ENCODE peak calls at places on chromosomes 3 and 15, in seven cellular contexts. B is H9, I is H1, D is IMR-90, J is mesenchymal stem cell, X is trophoblast cell, T is neuronal stem cell. A is an unnamed sample.

GRCh38 chr3:4627651-4628375 is 134.7 kb downstream of the ITPR1 start:
- DNase-seq in B (no peak), I (no peak), D (no peak), J (no peak), X (no peak), T (no peak), A (no peak)

GRCh38 chr15:85858586-85859375 is 64.1 kb upstream of the KLHL25 start:
- DNase-seq in B (peak), I (peak), D (peak), J (peak), X (peak), T (peak), A (peak)

GRCh38 chr3:145422541-145422940 is 738.4 kb downstream of the PLOD2 start:
- DNase-seq in B (no peak), I (no peak), D (no peak), J (peak), X (no peak), T (no peak), A (no peak)

GRCh38 chr3:18237251-18238005 is 187.7 kb downstream of the SATB1 start:
- DNase-seq in B (no peak), I (no peak), D (peak), J (peak), X (no peak), T (no peak), A (peak)

GRCh38 chr15:56629133-56629532 is 104.2 kb downstream of the ZNF280D start:
- DNase-seq in B (no peak), I (no peak), D (no peak), J (peak), X (peak), T (no peak), A (no peak)

GRCh38 chr15:67840747-67841634 is 1.1 kb upstream of the RNU6-1 start:
- DNase-seq in B (no peak), I (no peak), D (peak), J (peak), X (no peak), T (no peak), A (peak)

GRCh38 chr3:129233538-129233937 is 15.9 kb upstream of the COPG1 start:
- DNase-seq in B (no peak), I (no peak), D (no peak), J (no peak), X (no peak), T (no peak), A (no peak)

GRCh38 chr15:79025802-79026201 is 64.8 kb downstream of the RASGRF1 start:
- DNase-seq in B (no peak), I (no peak), D (no peak), J (no peak), X (no peak), T (no peak), A (no peak)

GRCh38 chr3:6532101-6532500 is 328.8 kb upstream of the GRM7 start:
- DNase-seq in B (no peak), I (no peak), D (no peak), J (no peak), X (no peak), T (no peak), A (no peak)

GRCh38 chr3:127682576-127682975 is 9.8 kb downstream of the ABTB1 start:
- DNase-seq in B (peak), I (no peak), D (no peak), J (no peak), X (no peak), T (no peak), A (peak)

GRCh38 chr15:98075441-98075840 is 114.9 kb downstream of the ARRDC4 start:
- DNase-seq in B (no peak), I (no peak), D (no peak), J (no peak), X (no peak), T (no peak), A (no peak)

GRCh38 chr3:154324919-154325318 is 632 bp upstream of the DHX36 start:
- DNase-seq in B (no peak), I (no peak), D (no peak), J (peak), X (no peak), T (no peak), A (no peak)

GRCh38 chr15:84816694-84817460 is at the start of gene ALPK3:
- DNase-seq in B (peak), I (no peak), D (no peak), J (peak), X (peak), T (peak), A (peak)

GRCh38 chr3:52820741-52821140 is 9.7 kb downstream of the ITIH4 start:
- DNase-seq in B (peak), I (peak), D (peak), J (peak), X (no peak), T (peak), A (peak)

GRCh38 chr15:45703670-45704328 is 69.0 kb downstream of the SQOR start:
- DNase-seq in B (peak), I (no peak), D (no peak), J (no peak), X (no peak), T (peak), A (peak)

GRCh38 chr15:74365619-74366445 is 1.6 kb downstream of the CYP11A1 start:
- DNase-seq in B (peak), I (no peak), D (peak), J (peak), X (peak), T (peak), A (peak)

GRCh38 chr3:131386429-131386926 is 4.9 kb downstream of the NUDT16 start:
- DNase-seq in B (no peak), I (no peak), D (no peak), J (peak), X (no peak), T (no peak), A (peak)

GRCh38 chr3:14614189-14614588 is 37.4 kb upstream of the CCDC174 start:
- DNase-seq in B (no peak), I (no peak), D (no peak), J (no peak), X (no peak), T (no peak), A (no peak)

GRCh38 chr3:60598668-60599067 is 652.6 kb downstream of the FHIT start:
- DNase-seq in B (no peak), I (no peak), D (no peak), J (no peak), X (no peak), T (no peak), A (no peak)

GRCh38 chr3:117695321-117695720 is 985.7 kb downstream of the TUSC7 start:
- DNase-seq in B (no peak), I (no peak), D (peak), J (no peak), X (no peak), T (no peak), A (no peak)

GRCh38 chr3:17945018-17945798 is 202.8 kb upstream of the TBC1D5 start:
- DNase-seq in B (no peak), I (no peak), D (no peak), J (no peak), X (no peak), T (no peak), A (peak)

GRCh38 chr3:53718462-53718861 is 127.8 kb downstream of the CHDH start:
- DNase-seq in B (peak), I (no peak), D (no peak), J (no peak), X (no peak), T (no peak), A (peak)

GRCh38 chr15:98955980-98956723 is 51.4 kb downstream of the PGPEP1L start:
- DNase-seq in B (no peak), I (no peak), D (no peak), J (no peak), X (no peak), T (no peak), A (no peak)

GRCh38 chr15:35559683-35560082 is 13.7 kb upstream of the DPH6 start:
- DNase-seq in B (no peak), I (no peak), D (no peak), J (no peak), X (no peak), T (no peak), A (no peak)

GRCh38 chr3:140470962-140471361 is 206.9 kb upstream of the TRIM42 start:
- DNase-seq in B (no peak), I (no peak), D (no peak), J (no peak), X (no peak), T (no peak), A (no peak)

GRCh38 chr15:49847937-49848823 is 227.3 kb downstream of the DTWD1 start:
- DNase-seq in B (no peak), I (no peak), D (peak), J (peak), X (no peak), T (no peak), A (no peak)

GRCh38 chr3:20280257-20280656 is 94.3 kb upstream of the SGO1 start:
- DNase-seq in B (no peak), I (no peak), D (no peak), J (no peak), X (no peak), T (no peak), A (peak)

GRCh38 chr15:64354683-64355558 is 1.1 kb downstream of the CSNK1G1 start:
- DNase-seq in B (no peak), I (no peak), D (no peak), J (no peak), X (no peak), T (peak), A (peak)

GRCh38 chr3:160009525-160009924 is 20.9 kb downstream of the IL12A start:
- DNase-seq in B (no peak), I (no peak), D (no peak), J (no peak), X (no peak), T (no peak), A (no peak)

DNA sequence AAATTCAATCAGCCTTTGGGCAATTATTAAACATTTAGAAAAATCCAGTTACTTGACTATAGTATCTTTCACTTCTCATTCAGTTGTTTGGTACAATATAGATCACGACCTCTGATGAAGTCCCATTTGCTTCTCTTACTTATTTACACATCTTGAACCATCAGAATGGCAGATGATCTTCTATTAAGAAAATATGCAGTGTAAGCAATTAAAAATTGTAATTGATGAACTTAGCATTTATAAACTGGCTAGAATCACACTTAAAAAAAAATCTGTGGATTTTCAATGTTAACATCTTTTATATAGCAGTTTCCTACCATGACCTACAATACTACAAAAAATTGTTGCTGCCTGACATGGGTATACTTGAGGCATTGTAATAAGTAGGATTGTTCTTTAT is 395.5 kb upstream of the CNTN4 start:
- DNase-seq in B (no peak), I (no peak), D (no peak), J (no peak), X (no peak), T (no peak), A (no peak)
- H3K23ac ChIP-seq in B (no peak), I (no peak), D (no peak), J (no peak), X (no peak), T (no peak), A (no peak)

GRCh38 chr3:132661120-132661519 is 991 bp downstream of the UBA5 start:
- DNase-seq in B (no peak), I (no peak), D (no peak), J (no peak), X (no peak), T (no peak), A (no peak)

GRCh38 chr3:132669256-132669777 is 9.2 kb downstream of the UBA5 start:
- DNase-seq in B (no peak), I (no peak), D (peak), J (no peak), X (no peak), T (no peak), A (no peak)

GRCh38 chr3:132662212-132662611 is 2.1 kb downstream of the UBA5 start:
- DNase-seq in B (no peak), I (no peak), D (no peak), J (no peak), X (no peak), T (no peak), A (no peak)

GRCh38 chr3:132660745-132661067 is 577 bp downstream of the UBA5 start:
- DNase-seq in B (no peak), I (no peak), D (peak), J (peak), X (no peak), T (no peak), A (no peak)

DNA sequence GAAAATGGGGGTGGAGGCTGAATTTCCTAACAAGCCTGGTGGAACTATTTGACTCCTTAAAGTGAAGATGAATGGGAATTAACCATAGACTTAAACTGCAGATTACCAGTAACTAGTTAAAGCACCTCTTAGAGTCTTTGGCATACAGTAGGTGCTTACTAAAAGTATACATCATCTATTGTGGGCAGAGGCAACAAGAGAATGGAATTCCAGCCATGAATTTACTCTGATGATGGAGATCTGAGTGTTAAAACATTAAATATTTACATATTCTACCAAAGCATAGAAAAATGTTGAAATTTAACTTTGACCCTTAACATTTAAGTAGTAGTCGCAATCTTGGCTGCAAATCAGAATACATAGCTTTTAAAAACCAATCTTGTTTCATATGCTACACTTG is 5.1 kb downstream of the UBA5 start:
- DNase-seq in B (no peak), I (no peak), D (no peak), J (no peak), X (no peak), T (no peak), A (no peak)
- H3K23ac ChIP-seq in B (no peak), I (no peak), D (peak), J (no peak), X (no peak), T (no peak), A (no peak)

GRCh38 chr15:40425681-40426080 is 15.1 kb upstream of the BAHD1 start:
- DNase-seq in B (no peak), I (no peak), D (no peak), J (no peak), X (no peak), T (no peak), A (no peak)
- H3K23ac ChIP-seq in B (no peak), I (no peak), D (no peak), J (no peak), X (no peak), T (no peak), A (no peak)

GRCh38 chr3:73056365-73057150 is 4.9 kb upstream of the EBLN2 start:
- DNase-seq in B (no peak), I (no peak), D (peak), J (peak), X (no peak), T (no peak), A (peak)

GRCh38 chr3:73060302-73060723 is 1.1 kb upstream of the EBLN2 start:
- DNase-seq in B (no peak), I (no peak), D (peak), J (no peak), X (no peak), T (no peak), A (no peak)

GRCh38 chr3:73061416-73061815 is at the start of gene EBLN2:
- DNase-seq in B (no peak), I (no peak), D (no peak), J (no peak), X (no peak), T (no peak), A (no peak)

GRCh38 chr3:73052857-73053256 is 8.6 kb upstream of the EBLN2 start:
- DNase-seq in B (no peak), I (no peak), D (no peak), J (no peak), X (no peak), T (no peak), A (no peak)

GRCh38 chr3:73055583-73056364 is 5.7 kb upstream of the EBLN2 start:
- DNase-seq in B (peak), I (no peak), D (no peak), J (no peak), X (no peak), T (no peak), A (no peak)
- H3K23ac ChIP-seq in B (no peak), I (no peak), D (no peak), J (no peak), X (no peak), T (no peak), A (no peak)

GRCh38 chr3:141578197-141578596 is 91.4 kb downstream of the RASA2 start:
- DNase-seq in B (no peak), I (no peak), D (peak), J (peak), X (peak), T (no peak), A (no peak)

GRCh38 chr3:141576744-141577052 is 89.9 kb downstream of the RASA2 start:
- DNase-seq in B (no peak), I (no peak), D (no peak), J (no peak), X (no peak), T (no peak), A (no peak)

DNA sequence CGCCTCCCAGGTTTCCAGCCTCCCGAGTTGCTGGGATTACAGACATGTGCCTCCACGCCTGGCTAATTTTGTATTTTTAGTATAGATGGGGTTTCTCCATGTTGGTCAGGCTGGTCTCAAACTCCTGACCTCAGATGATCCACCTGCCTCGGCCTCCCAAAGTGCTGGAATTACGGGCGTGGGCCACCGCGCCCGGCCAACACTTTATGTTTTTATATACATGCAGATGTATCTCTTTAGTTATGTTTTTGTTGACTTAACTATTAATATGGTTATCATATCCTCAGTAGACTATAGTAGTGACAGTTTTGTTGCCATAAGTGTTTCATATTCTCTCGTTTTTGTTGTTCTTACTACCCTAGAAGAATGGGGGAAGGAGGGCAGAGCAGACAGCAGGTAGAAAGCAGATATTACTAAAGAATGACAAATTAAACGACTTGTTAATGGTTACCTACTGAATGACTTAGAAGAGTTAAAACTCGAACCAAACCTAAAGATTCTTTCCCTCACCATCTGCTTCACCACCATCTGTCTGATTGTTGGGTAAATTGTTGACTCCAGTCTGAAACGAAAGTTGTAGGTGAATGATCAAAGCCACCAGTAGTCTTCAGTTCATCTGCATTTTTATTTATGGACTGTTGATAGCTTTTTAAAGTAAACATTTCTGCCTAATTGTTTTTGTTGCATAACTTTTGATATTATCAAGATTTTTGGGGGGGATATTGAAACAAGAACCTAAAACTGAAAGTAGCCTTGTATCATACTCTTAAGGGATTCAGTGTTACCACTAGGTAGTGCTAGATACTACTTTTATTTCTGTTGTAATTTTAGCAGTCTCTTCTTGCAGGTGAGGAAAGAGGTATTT is 89.3 kb downstream of the RASA2 start:
- DNase-seq in B (no peak), I (no peak), D (peak), J (peak), X (no peak), T (no peak), A (peak)
- H3K23ac ChIP-seq in B (no peak), I (no peak), D (no peak), J (no peak), X (no peak), T (no peak), A (no peak)